ENCODE peak calls at places on chromosomes 13 and 19, in nine cellular contexts. Q, P, H, W, Z, M, K, D and B are unnamed samples. For H3K4me1, the result is how much of the 10 kb centered on the place peaks cover.

GRCh38 chr13:51778407-51778806 is 25.6 kb downstream of the DHRS12 start:
- DNase-seq in K (no peak), Z (no peak), P (no peak), M (no peak), H (no peak), W (no peak), D (no peak), Q (no peak), B (no peak)

GRCh38 chr13:41588899-41589298 is 131.5 kb downstream of the RGCC start:
- DNase-seq in K (no peak), M (peak), Z (peak), Q (no peak), D (no peak), H (no peak), W (no peak), P (no peak), B (peak)

GRCh38 chr13:43964698-43965097 is 85.0 kb downstream of the LACC1 start:
- DNase-seq in P (no peak), M (no peak), H (no peak), Z (no peak), Q (no peak), K (no peak), D (no peak), W (no peak), B (no peak)

GRCh38 chr13:110835721-110836599 is 78.9 kb downstream of the ANKRD10 start:
- DNase-seq in W (no peak), Z (no peak), P (no peak), D (no peak), M (no peak), Q (no peak), H (no peak), K (no peak), B (no peak)

GRCh38 chr13:98083936-98084335 is 59.0 kb upstream of the FARP1 start:
- DNase-seq in M (peak), W (no peak), D (no peak), K (no peak), Z (no peak), Q (no peak), H (no peak), P (no peak), B (no peak)

GRCh38 chr13:42873081-42873480 is 91.7 kb downstream of the FAM216B start:
- DNase-seq in Z (no peak), K (no peak), M (peak), H (no peak), W (no peak), P (no peak), D (no peak), Q (no peak), B (no peak)

GRCh38 chr19:44002212-44002565 is 568 bp upstream of the ZNF230 start:
- DNase-seq in M (peak), P (no peak), Z (no peak), H (no peak), K (no peak), W (no peak), Q (no peak), D (no peak), B (no peak)

GRCh38 chr19:48419158-48419920 is 25.9 kb downstream of the GRIN2D start:
- DNase-seq in M (peak), W (peak), Q (peak), D (peak), Z (peak), K (peak), P (no peak), H (peak), B (no peak)

GRCh38 chr13:108326318-108326717 is 56.8 kb downstream of the TNFSF13B start:
- DNase-seq in H (no peak), Z (no peak), D (no peak), Q (peak), M (no peak), K (no peak), W (no peak), P (no peak), B (no peak)

GRCh38 chr19:46932346-46932745 is 71.5 kb downstream of the ARHGAP35 start:
- DNase-seq in K (no peak), Q (no peak), P (no peak), Z (no peak), W (no peak), D (no peak), M (peak), H (no peak), B (peak)

GRCh38 chr13:77048592-77048991 is 21.6 kb upstream of the FBXL3 start:
- DNase-seq in W (no peak), P (no peak), H (no peak), Z (no peak), D (no peak), K (no peak), Q (no peak), M (no peak), B (no peak)

GRCh38 chr19:14405758-14406644 is 13.1 kb downstream of the DDX39A start:
- DNase-seq in M (peak), H (peak), Q (peak), W (peak), K (peak), Z (peak), P (no peak), D (peak), B (peak)

GRCh38 chr19:18710986-18711751 is 27.7 kb downstream of the CRTC1 start:
- DNase-seq in D (peak), M (peak), W (no peak), H (peak), Z (no peak), Q (no peak), K (no peak), P (no peak), B (no peak)

GRCh38 chr19:42695811-42696503 is 44.3 kb downstream of the PSG3 start:
- DNase-seq in H (no peak), D (no peak), M (no peak), K (no peak), P (no peak), W (no peak), Q (no peak), Z (peak), B (no peak)

GRCh38 chr13:95677564-95678386 is 836 bp downstream of the DNAJC3 start:
- DNase-seq in M (peak), P (no peak), K (no peak), Q (peak), W (no peak), D (no peak), H (no peak), Z (peak), B (no peak)

GRCh38 chr13:74891610-74892009 is 590.4 kb downstream of the TBC1D4 start:
- DNase-seq in P (no peak), H (no peak), W (no peak), D (no peak), Q (no peak), M (peak), K (no peak), Z (peak), B (peak)

GRCh38 chr13:52695856-52696255 is 43.2 kb downstream of the SUGT1 start:
- DNase-seq in P (no peak), M (peak), H (no peak), Z (no peak), Q (no peak), K (no peak), D (no peak), W (no peak), B (peak)

GRCh38 chr19:47035127-47035494 is 13.3 kb downstream of the TMEM160 start:
- DNase-seq in M (no peak), Z (peak), D (no peak), P (no peak), W (no peak), Q (peak), K (no peak), H (no peak), B (no peak)

GRCh38 chr13:45925151-45925550 is 73.6 kb upstream of the SIAH3 start:
- DNase-seq in W (no peak), D (no peak), Q (no peak), Z (no peak), M (no peak), K (no peak), H (no peak), P (no peak), B (no peak)

GRCh38 chr13:104011505-104012270 is 945.5 kb upstream of the SLC10A2 start:
- DNase-seq in Z (no peak), Q (no peak), M (no peak), K (peak), H (peak), P (no peak), D (no peak), W (no peak), B (no peak)

GRCh38 chr13:23330356-23330755 is 103.1 kb downstream of the SACS start:
- DNase-seq in P (no peak), Z (no peak), Q (no peak), H (no peak), M (no peak), K (no peak), W (no peak), D (no peak), B (no peak)

GRCh38 chr19:2589441-2589840 is 113.1 kb downstream of the GNG7 start:
- DNase-seq in Z (no peak), W (no peak), P (no peak), K (no peak), M (no peak), D (no peak), H (no peak), Q (no peak), B (no peak)

GRCh38 chr13:48265217-48265815 is 32.3 kb downstream of the ITM2B start:
- DNase-seq in W (no peak), K (no peak), H (no peak), Q (no peak), M (no peak), Z (no peak), D (peak), P (no peak), B (no peak)

GRCh38 chr13:63942372-63942771 is 2526.7 kb upstream of the PCDH20 start:
- DNase-seq in H (no peak), Q (no peak), M (peak), P (no peak), Z (no peak), D (no peak), W (no peak), K (no peak), B (no peak)

GRCh38 chr19:39843919-39844793 is 2.0 kb downstream of the FBL start:
- DNase-seq in H (no peak), W (no peak), Z (peak), M (peak), D (no peak), K (no peak), P (no peak), Q (no peak), B (no peak)

GRCh38 chr13:51781246-51782022 is 22.5 kb downstream of the DHRS12 start:
- DNase-seq in W (no peak), Q (no peak), Z (peak), P (no peak), H (no peak), M (peak), D (no peak), K (peak), B (no peak)

GRCh38 chr13:110233181-110233641 is 73.7 kb downstream of the COL4A1 start:
- DNase-seq in D (peak), K (no peak), P (no peak), Z (no peak), H (no peak), W (no peak), M (peak), Q (no peak), B (no peak)

GRCh38 chr13:34847751-34848150 is 94.3 kb upstream of the NBEA start:
- DNase-seq in M (no peak), H (no peak), K (no peak), W (no peak), P (no peak), Z (no peak), D (no peak), Q (no peak), B (no peak)

GRCh38 chr13:43390101-43390500 is 366.7 kb downstream of the DNAJC15 start:
- DNase-seq in Q (no peak), H (no peak), M (peak), K (no peak), Z (no peak), P (no peak), W (no peak), D (no peak), B (no peak)

GRCh38 chr13:67299072-67299635 is 69.0 kb upstream of the PCDH9 start:
- DNase-seq in W (no peak), H (no peak), K (no peak), M (peak), D (no peak), P (no peak), Z (peak), Q (no peak), B (peak)

GRCh38 chr13:23750383-23751121 is 138.6 kb downstream of the MIPEP start:
- DNase-seq in K (no peak), W (no peak), H (no peak), Z (no peak), M (peak), P (no peak), D (no peak), Q (no peak), B (no peak)

GRCh38 chr13:84844473-84844872 is 954.7 kb downstream of the SLITRK6 start:
- DNase-seq in H (no peak), D (no peak), K (no peak), Q (no peak), P (no peak), Z (peak), W (no peak), M (no peak), B (peak)

GRCh38 chr19:15252398-15253018 is 20.3 kb upstream of the EPHX3 start:
- DNase-seq in K (no peak), P (no peak), H (no peak), Q (no peak), M (peak), D (peak), W (no peak), Z (peak), B (no peak)

GRCh38 chr13:112997188-112998135 is 28.4 kb downstream of the MCF2L start:
- DNase-seq in P (no peak), Z (no peak), D (no peak), K (peak), H (no peak), Q (peak), W (no peak), M (no peak), B (no peak)

GRCh38 chr13:114027826-114028225 is 54.0 kb upstream of the C13orf46 start:
- DNase-seq in D (no peak), M (no peak), P (no peak), Z (no peak), W (no peak), Q (no peak), K (no peak), H (no peak), B (no peak)

GRCh38 chr13:114026128-114026880 is 52.4 kb upstream of the C13orf46 start:
- DNase-seq in M (no peak), D (no peak), H (no peak), K (no peak), Z (no peak), Q (no peak), W (no peak), P (no peak), B (no peak)

GRCh38 chr13:114024603-114025431 is 50.9 kb upstream of the C13orf46 start:
- DNase-seq in K (no peak), H (no peak), Q (no peak), W (no peak), Z (no peak), P (no peak), D (no peak), M (no peak), B (no peak)

GRCh38 chr13:114025432-114026127 is 51.7 kb upstream of the C13orf46 start:
- DNase-seq in Q (no peak), M (peak), H (peak), Z (no peak), P (no peak), K (no peak), W (no peak), D (no peak), B (no peak)

GRCh38 chr13:114027046-114027760 is 53.3 kb upstream of the C13orf46 start:
- DNase-seq in W (no peak), P (no peak), K (no peak), M (peak), Z (no peak), Q (no peak), D (no peak), H (peak), B (no peak)
- H3K27ac ChIP-seq in W (no peak), P (peak), K (peak), M (peak), Z (no peak), Q (peak), D (peak), H (no peak), B (no peak)

GRCh38 chr19:680287-681028 is 4.3 kb downstream of the FSTL3 start:
- DNase-seq in Q (peak), Z (peak), W (peak), H (peak), K (peak), P (peak), M (peak), D (peak), B (peak)
- TF ChIP-seq CTCF in Q (peak), Z (peak), W (peak), H (peak), K (no peak), P (peak), M (peak), D (peak), B (peak)

DNA sequence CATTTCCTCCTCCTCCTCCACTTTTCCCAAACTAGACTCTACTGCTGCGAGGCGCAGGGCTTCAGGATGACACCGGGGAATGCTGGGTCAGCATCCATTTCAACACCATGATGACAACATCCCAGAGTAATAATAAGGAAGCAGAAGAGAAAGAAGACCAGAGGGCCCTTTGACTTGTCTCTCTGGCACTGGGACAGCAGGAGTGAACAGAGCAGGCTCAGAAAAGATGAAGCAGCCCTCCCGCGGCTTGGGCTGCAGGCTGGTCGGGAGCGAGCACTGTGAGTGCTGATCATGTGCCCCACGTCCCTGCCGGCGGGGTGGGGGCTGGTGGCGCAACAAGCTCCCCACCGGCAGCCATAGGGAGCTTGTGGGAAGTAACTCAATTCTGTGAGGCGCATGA is 30.5 kb downstream of the RANBP3 start:
- DNase-seq in H (no peak), Q (no peak), P (no peak), M (peak), K (peak), W (no peak), Z (no peak), D (peak), B (no peak)
- H3K4me1 ChIP-seq in H (under half), Q (under half), P (half or more), M (half or more), K (half or more), W (half or more), Z (under half), D (under half), B (under half)

GRCh38 chr13:30114586-30115256 is 192.6 kb downstream of the KATNAL1 start:
- DNase-seq in D (peak), Q (peak), Z (peak), K (peak), H (peak), P (peak), M (peak), W (peak), B (peak)
- H3K27ac ChIP-seq in D (peak), Q (peak), Z (peak), K (peak), H (peak), P (peak), M (no peak), W (no peak), B (no peak)

GRCh38 chr19:7415857-7416371 is 67.2 kb downstream of the ARHGEF18 start:
- DNase-seq in M (no peak), P (no peak), W (no peak), H (no peak), Q (no peak), D (no peak), K (no peak), Z (no peak), B (no peak)
- TF ChIP-seq CTCF in M (no peak), P (no peak), W (no peak), H (no peak), Q (no peak), D (no peak), K (no peak), Z (no peak), B (no peak)

DNA sequence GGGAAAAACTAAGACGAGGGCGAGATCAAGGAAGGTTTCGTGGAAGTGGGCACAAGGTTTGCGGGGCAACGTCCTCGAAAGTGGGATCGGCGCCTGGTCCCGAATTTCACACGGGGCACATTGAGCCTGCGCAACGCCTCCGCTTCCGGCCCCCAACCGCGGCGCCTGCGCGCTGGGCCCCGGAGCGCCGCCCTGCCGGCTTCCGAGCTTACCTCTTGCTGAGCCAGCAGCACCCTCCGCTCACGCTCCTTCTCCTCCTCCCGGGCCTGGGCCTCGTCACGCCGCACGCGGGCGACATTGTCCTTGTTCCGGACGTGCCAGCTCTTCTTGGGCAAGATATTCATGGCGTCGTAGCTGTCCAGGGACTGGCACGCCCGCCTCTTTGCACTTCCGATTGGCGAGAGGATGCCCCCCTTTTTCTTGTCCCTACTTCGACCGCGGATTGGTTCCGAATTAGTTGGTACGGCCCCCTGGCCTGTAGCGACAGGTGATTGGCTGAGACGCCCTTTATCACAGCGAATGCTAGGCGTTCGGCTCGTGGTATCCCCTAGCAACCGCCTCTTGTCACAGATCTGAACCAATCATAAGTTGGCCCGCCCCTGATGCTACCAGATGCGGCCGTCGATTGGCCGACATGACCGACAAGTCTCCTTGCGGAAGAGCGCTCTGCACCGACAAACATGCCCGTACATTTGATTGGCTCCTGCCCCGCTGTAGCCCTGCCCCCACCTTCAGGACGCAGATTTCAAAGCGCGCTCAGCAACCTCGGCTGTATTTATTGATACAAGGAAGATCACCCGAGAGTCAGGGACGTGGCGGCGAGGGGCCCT is at the start of gene LENG1:
- DNase-seq in D (peak), K (peak), H (peak), P (peak), M (peak), Q (peak), W (peak), Z (peak), B (peak)
- H3K4me1 ChIP-seq in D (under half), K (half or more), H (under half), P (under half), M (under half), Q (under half), W (half or more), Z (under half), B (under half)

GRCh38 chr19:10343495-10343894 is 4.1 kb upstream of the ICAM3 start:
- DNase-seq in D (no peak), Z (no peak), K (no peak), P (no peak), W (no peak), Q (no peak), M (no peak), H (no peak), B (no peak)

GRCh38 chr19:10335149-10336053 is 2.1 kb upstream of the RAVER1 start:
- DNase-seq in P (no peak), Z (no peak), Q (no peak), W (no peak), D (no peak), H (peak), M (no peak), K (no peak), B (no peak)

GRCh38 chr19:10339380-10339960 is at the start of gene ICAM3:
- DNase-seq in W (peak), Z (no peak), D (no peak), P (no peak), Q (peak), K (peak), H (no peak), M (no peak), B (no peak)

GRCh38 chr19:10338940-10339339 is 484 bp downstream of the ICAM3 start:
- DNase-seq in H (no peak), M (no peak), P (no peak), Z (no peak), Q (no peak), K (no peak), W (no peak), D (no peak), B (no peak)

GRCh38 chr19:10339977-10340376 is 553 bp upstream of the ICAM3 start:
- DNase-seq in Z (no peak), K (no peak), M (no peak), P (no peak), H (no peak), D (no peak), W (no peak), Q (no peak), B (no peak)
- H3K27ac ChIP-seq in Z (no peak), K (peak), M (no peak), P (no peak), H (no peak), D (no peak), W (peak), Q (no peak), B (no peak)

GRCh38 chr19:33177417-33177976 is 16.6 kb upstream of the LRP3 start:
- DNase-seq in K (no peak), Z (peak), P (peak), M (no peak), Q (no peak), H (no peak), W (peak), D (no peak), B (no peak)

GRCh38 chr19:33175886-33176669 is 18.1 kb upstream of the LRP3 start:
- DNase-seq in Q (no peak), H (peak), W (peak), M (peak), K (no peak), Z (peak), P (peak), D (no peak), B (no peak)

GRCh38 chr19:33175156-33175782 is 18.9 kb upstream of the LRP3 start:
- DNase-seq in D (no peak), H (no peak), K (no peak), M (no peak), P (no peak), Q (no peak), W (no peak), Z (no peak), B (no peak)

GRCh38 chr19:33174186-33174585 is 19.9 kb upstream of the LRP3 start:
- DNase-seq in D (no peak), H (no peak), P (no peak), Q (no peak), W (no peak), Z (no peak), M (no peak), K (no peak), B (no peak)

GRCh38 chr19:33176670-33177416 is 17.3 kb upstream of the LRP3 start:
- DNase-seq in Q (peak), H (peak), Z (peak), D (peak), W (peak), K (peak), M (peak), P (peak), B (peak)
- TF ChIP-seq CTCF in Q (no peak), H (peak), Z (no peak), D (peak), W (no peak), K (peak), M (no peak), P (peak), B (peak)